ENCODE peak calls at places on chromosomes 12 and 14, in five cellular contexts. K is lower leg skin; L is fibroblast of mammary gland; C is stimulated activated CD4-positive, alpha-beta T cell treated with anti-CD3 and anti-CD28 coated beads, Interleukin-1b, Interleukin-23, amount 100 ng/mL, for 1 hour; D is activated gamma-delta T cell treated with Interleukin-2 at 50 U/mL for 16 hours. J is an unnamed sample.

GRCh38 chr12:57203791-57204190 is 12.8 kb upstream of the NXPH4 start:
- DNase-seq in K (no peak), D (no peak), C (no peak), L (no peak), J (no peak)

GRCh38 chr14:45658226-45658916 is 405.4 kb upstream of the MIS18BP1 start:
- DNase-seq in K (no peak), C (no peak), L (no peak), D (no peak), J (no peak)

GRCh38 chr14:61608245-61609142 is 86.8 kb upstream of the HIF1A start:
- DNase-seq in K (no peak), D (no peak), L (peak), C (no peak), J (no peak)

GRCh38 chr12:79662046-79662811 is 28.5 kb downstream of the PAWR start:
- DNase-seq in C (no peak), K (no peak), D (no peak), L (no peak), J (no peak)

GRCh38 chr14:93824518-93825234 is 36.4 kb upstream of the PRIMA1 start:
- DNase-seq in D (no peak), K (no peak), C (no peak), L (no peak), J (no peak)

GRCh38 chr14:95533822-95534221 is 1.0 kb upstream of the GLRX5 start:
- DNase-seq in L (no peak), K (no peak), D (no peak), C (no peak), J (peak)

GRCh38 chr12:19014243-19014642 is 115.3 kb upstream of the PLEKHA5 start:
- DNase-seq in D (no peak), C (no peak), L (peak), K (no peak), J (no peak)

GRCh38 chr12:48972213-48973021 is 882 bp upstream of the WNT10B start:
- DNase-seq in C (no peak), D (no peak), K (no peak), L (no peak), J (no peak)

GRCh38 chr12:44015333-44015941 is 179.6 kb downstream of the TMEM117 start:
- DNase-seq in C (no peak), K (no peak), L (peak), D (no peak), J (no peak)

GRCh38 chr12:132163041-132163910 is 19.0 kb downstream of the NOC4L start:
- DNase-seq in K (no peak), C (no peak), D (no peak), L (no peak), J (no peak)